ENCODE peak calls at places on chromosomes 6 and 20, in nine cellular contexts. One of them, this sample, is unnamed.

GRCh38 chr6:88165877-88166492 is at the start of gene CNR1:
- DNase-seq in ecto neural progenitor cell: peak
- DNase-seq in GM23338: peak
- DNase-seq in endodermal cell: peak
- DNase-seq in hypothalamus: no peak
- DNase-seq in activated T-cell treated with anti-CD3 and anti-CD28 coated beads, Interleukin-2, amount 50 U/mL, for 72 hours: peak
- DNase-seq in stomach: peak
- DNase-seq in adrenal gland: peak
- DNase-seq in body of pancreas: peak
- DNase-seq in this sample: no peak

GRCh38 chr6:138869343-138869742 is 73.5 kb downstream of the ECT2L start:
- DNase-seq in activated T-cell treated with anti-CD3 and anti-CD28 coated beads, Interleukin-2, amount 50 U/mL, for 72 hours: no peak
- DNase-seq in ecto neural progenitor cell: peak
- DNase-seq in adrenal gland: no peak
- DNase-seq in body of pancreas: no peak
- DNase-seq in GM23338: no peak
- DNase-seq in endodermal cell: peak
- DNase-seq in stomach: no peak
- DNase-seq in hypothalamus: no peak
- DNase-seq in this sample: no peak

GRCh38 chr6:116060572-116061283 is at the start of gene FRK:
- DNase-seq in activated T-cell treated with anti-CD3 and anti-CD28 coated beads, Interleukin-2, amount 50 U/mL, for 72 hours: no peak
- DNase-seq in stomach: peak
- DNase-seq in ecto neural progenitor cell: no peak
- DNase-seq in hypothalamus: no peak
- DNase-seq in endodermal cell: no peak
- DNase-seq in body of pancreas: peak
- DNase-seq in adrenal gland: no peak
- DNase-seq in GM23338: peak
- DNase-seq in this sample: no peak

GRCh38 chr6:3337521-3338350 is 79.0 kb downstream of the PSMG4 start:
- DNase-seq in ecto neural progenitor cell: no peak
- DNase-seq in activated T-cell treated with anti-CD3 and anti-CD28 coated beads, Interleukin-2, amount 50 U/mL, for 72 hours: no peak
- DNase-seq in adrenal gland: no peak
- DNase-seq in body of pancreas: no peak
- DNase-seq in endodermal cell: peak
- DNase-seq in hypothalamus: no peak
- DNase-seq in GM23338: peak
- DNase-seq in stomach: no peak
- DNase-seq in this sample: no peak

GRCh38 chr20:44720994-44721784 is 6.0 kb downstream of the CCN5 start:
- DNase-seq in GM23338: no peak
- DNase-seq in hypothalamus: no peak
- DNase-seq in ecto neural progenitor cell: no peak
- DNase-seq in adrenal gland: peak
- DNase-seq in body of pancreas: peak
- DNase-seq in endodermal cell: no peak
- DNase-seq in activated T-cell treated with anti-CD3 and anti-CD28 coated beads, Interleukin-2, amount 50 U/mL, for 72 hours: no peak
- DNase-seq in stomach: peak
- DNase-seq in this sample: no peak

GRCh38 chr20:14724465-14724864 is 387.1 kb upstream of the FLRT3 start:
- DNase-seq in adrenal gland: no peak
- DNase-seq in GM23338: no peak
- DNase-seq in ecto neural progenitor cell: no peak
- DNase-seq in body of pancreas: no peak
- DNase-seq in hypothalamus: no peak
- DNase-seq in endodermal cell: no peak
- DNase-seq in activated T-cell treated with anti-CD3 and anti-CD28 coated beads, Interleukin-2, amount 50 U/mL, for 72 hours: no peak
- DNase-seq in stomach: no peak
- DNase-seq in this sample: no peak

GRCh38 chr20:36532388-36532787 is 8.9 kb upstream of the MYL9 start:
- DNase-seq in adrenal gland: no peak
- DNase-seq in ecto neural progenitor cell: no peak
- DNase-seq in body of pancreas: peak
- DNase-seq in hypothalamus: no peak
- DNase-seq in activated T-cell treated with anti-CD3 and anti-CD28 coated beads, Interleukin-2, amount 50 U/mL, for 72 hours: no peak
- DNase-seq in GM23338: no peak
- DNase-seq in stomach: no peak
- DNase-seq in endodermal cell: no peak
- DNase-seq in this sample: no peak

GRCh38 chr20:25061103-25061799 is 3.3 kb upstream of the ACSS1 start:
- DNase-seq in ecto neural progenitor cell: no peak
- DNase-seq in endodermal cell: no peak
- DNase-seq in hypothalamus: no peak
- DNase-seq in GM23338: no peak
- DNase-seq in body of pancreas: peak
- DNase-seq in adrenal gland: no peak
- DNase-seq in stomach: peak
- DNase-seq in activated T-cell treated with anti-CD3 and anti-CD28 coated beads, Interleukin-2, amount 50 U/mL, for 72 hours: no peak
- DNase-seq in this sample: no peak

GRCh38 chr6:138194221-138194620 is 24.1 kb downstream of the PBOV1 start:
- DNase-seq in GM23338: no peak
- DNase-seq in activated T-cell treated with anti-CD3 and anti-CD28 coated beads, Interleukin-2, amount 50 U/mL, for 72 hours: no peak
- DNase-seq in adrenal gland: no peak
- DNase-seq in endodermal cell: no peak
- DNase-seq in ecto neural progenitor cell: no peak
- DNase-seq in hypothalamus: no peak
- DNase-seq in stomach: peak
- DNase-seq in body of pancreas: peak
- DNase-seq in this sample: no peak

GRCh38 chr20:52983726-52984450 is 11.7 kb downstream of the TSHZ2 start:
- DNase-seq in adrenal gland: no peak
- DNase-seq in hypothalamus: no peak
- DNase-seq in GM23338: peak
- DNase-seq in body of pancreas: no peak
- DNase-seq in stomach: no peak
- DNase-seq in ecto neural progenitor cell: no peak
- DNase-seq in endodermal cell: peak
- DNase-seq in activated T-cell treated with anti-CD3 and anti-CD28 coated beads, Interleukin-2, amount 50 U/mL, for 72 hours: no peak
- DNase-seq in this sample: no peak

GRCh38 chr6:158972241-158973233 is 27.5 kb downstream of the RSPH3 start:
- DNase-seq in activated T-cell treated with anti-CD3 and anti-CD28 coated beads, Interleukin-2, amount 50 U/mL, for 72 hours: no peak
- DNase-seq in stomach: no peak
- DNase-seq in adrenal gland: no peak
- DNase-seq in GM23338: peak
- DNase-seq in body of pancreas: no peak
- DNase-seq in endodermal cell: no peak
- DNase-seq in hypothalamus: no peak
- DNase-seq in ecto neural progenitor cell: no peak
- DNase-seq in this sample: no peak

GRCh38 chr20:51354191-51354768 is 188.2 kb downstream of the NFATC2 start:
- DNase-seq in hypothalamus: no peak
- DNase-seq in endodermal cell: no peak
- DNase-seq in stomach: no peak
- DNase-seq in GM23338: no peak
- DNase-seq in adrenal gland: no peak
- DNase-seq in body of pancreas: no peak
- DNase-seq in activated T-cell treated with anti-CD3 and anti-CD28 coated beads, Interleukin-2, amount 50 U/mL, for 72 hours: no peak
- DNase-seq in ecto neural progenitor cell: no peak
- DNase-seq in this sample: no peak

GRCh38 chr6:124536157-124536556 is 426.1 kb upstream of the RNF217 start:
- DNase-seq in GM23338: no peak
- DNase-seq in stomach: no peak
- DNase-seq in hypothalamus: no peak
- DNase-seq in endodermal cell: no peak
- DNase-seq in activated T-cell treated with anti-CD3 and anti-CD28 coated beads, Interleukin-2, amount 50 U/mL, for 72 hours: no peak
- DNase-seq in adrenal gland: no peak
- DNase-seq in ecto neural progenitor cell: no peak
- DNase-seq in body of pancreas: no peak
- DNase-seq in this sample: no peak

This sample was measured in CD4-positive, alpha-beta T cell.